ENCODE peak calls at places on chromosomes 11 and 22, in seven cellular contexts. E is GM04503; P is Calu3; X is amniotic stem cell; M is NCI-H1092; U is activated T-cell treated with anti-CD3 and anti-CD28 coated beads for 1 hour; W is stimulated activated CD4-positive, alpha-beta T cell treated with anti-CD3 and anti-CD28 coated beads, Interleukin-2, amount 100 ng/mL, for 48 hours. J is an unnamed sample.

GRCh38 chr22:16963189-16963945 is 44.7 kb downstream of the GAB4 start:
- DNase-seq in E (no peak), P (no peak), X (no peak), M (no peak), U (no peak), W (no peak), J (no peak)

GRCh38 chr22:29695129-29695926 is 24.5 kb upstream of the CABP7 start:
- DNase-seq in X (no peak), W (no peak), U (no peak), E (no peak), P (no peak), M (peak), J (peak)

GRCh38 chr22:48301421-48301820 is 1526.3 kb downstream of the BRD1 start:
- DNase-seq in X (no peak), E (no peak), U (no peak), W (no peak), P (no peak), M (no peak), J (no peak)

GRCh38 chr11:118928108-118928869 is 2.6 kb upstream of the BCL9L start:
- DNase-seq in E (no peak), X (peak), W (peak), P (peak), U (peak), M (peak), J (peak)

GRCh38 chr22:29073618-29074275 is 912 bp downstream of the KREMEN1 start:
- DNase-seq in P (peak), M (no peak), E (no peak), U (no peak), W (no peak), X (no peak), J (no peak)

GRCh38 chr11:4863893-4864292 is 14.9 kb upstream of the OR51S1 start:
- DNase-seq in X (no peak), U (no peak), E (no peak), W (no peak), P (no peak), M (no peak), J (no peak)

GRCh38 chr22:27876684-27877083 is 42.4 kb downstream of the PITPNB start:
- DNase-seq in P (no peak), M (peak), W (no peak), E (no peak), U (no peak), X (no peak), J (no peak)

GRCh38 chr11:121337078-121337477 is 44.5 kb downstream of the SC5D start:
- DNase-seq in U (no peak), E (no peak), M (no peak), P (no peak), W (no peak), X (no peak), J (no peak)

GRCh38 chr11:19087658-19088057 is 27.1 kb upstream of the MRGPRX2 start:
- DNase-seq in P (no peak), U (no peak), M (no peak), X (peak), W (no peak), E (peak), J (peak)

GRCh38 chr22:26479043-26479791 is 4.4 kb downstream of the HPS4 start:
- DNase-seq in P (no peak), U (no peak), M (no peak), X (no peak), W (no peak), E (no peak), J (no peak)

GRCh38 chr22:47201996-47202818 is 439.8 kb downstream of the TBC1D22A start:
- DNase-seq in M (no peak), E (no peak), W (no peak), P (no peak), X (no peak), U (no peak), J (no peak)

J was measured in A172.